ENCODE peak calls at places on chromosomes 11 and 22, in four cellular contexts. M is activated T-cell treated with anti-CD3 and anti-CD28 coated beads for 1 hour, E is astrocyte of the spinal cord, I is heart left ventricle. X is an unnamed sample.

GRCh38 chr22:17576475-17576874 is 13.2 kb downstream of the SLC25A18 start:
- DNase-seq in M (no peak), E (peak; percentile 96), I (no peak), X (peak; percentile 28)

GRCh38 chr11:116731821-116732739 is 40.7 kb downstream of the BUD13 start:
- DNase-seq in M (no peak), E (no peak), I (no peak), X (no peak)

GRCh38 chr11:123434262-123434661 is 4.2 kb downstream of the GRAMD1B start:
- DNase-seq in M (no peak), E (peak; percentile 17), I (no peak), X (no peak)

GRCh38 chr11:2564008-2564530 is 119.3 kb downstream of the KCNQ1 start:
- DNase-seq in M (no peak), E (no peak), I (no peak), X (no peak)

GRCh38 chr22:50705851-50706351 is 32.1 kb upstream of the ACR start:
- DNase-seq in M (no peak), E (no peak), I (peak; percentile 18), X (no peak)

GRCh38 chr22:34620832-34621231 is 445.1 kb upstream of the ISX start:
- DNase-seq in M (no peak), E (no peak), I (no peak), X (no peak)

GRCh38 chr11:114296190-114296978 is at the start of gene NNMT:
- DNase-seq in M (no peak), E (peak; percentile 99), I (peak; percentile 69), X (peak; percentile 99)

GRCh38 chr11:7687386-7687785 is 14.1 kb upstream of the CYB5R2 start:
- DNase-seq in M (no peak), E (no peak), I (no peak), X (no peak)

GRCh38 chr11:20474951-20475517 is 87.5 kb downstream of the PRMT3 start:
- DNase-seq in M (no peak), E (no peak), I (no peak), X (no peak)

GRCh38 chr22:42066133-42066761 is 4.4 kb downstream of the NAGA start:
- DNase-seq in M (no peak), E (no peak), I (no peak), X (no peak)

GRCh38 chr11:64181506-64182411 is 4.2 kb upstream of the STIP1 start:
- DNase-seq in M (no peak), E (peak; percentile 92), I (peak; percentile 96), X (peak; percentile 96)

GRCh38 chr11:92854952-92855351 is 114.5 kb upstream of the MTNR1B start:
- DNase-seq in M (no peak), E (no peak), I (no peak), X (no peak)

GRCh38 chr11:129639300-129639699 is 176.3 kb upstream of the TMEM45B start:
- DNase-seq in M (no peak), E (peak; percentile 98), I (no peak), X (peak; percentile 97)

GRCh38 chr22:24827305-24827704 is 21.3 kb downstream of the SGSM1 start:
- DNase-seq in M (no peak), E (no peak), I (no peak), X (no peak)

GRCh38 chr11:122661182-122661945 is 5.8 kb downstream of the UBASH3B start:
- DNase-seq in M (no peak), E (no peak), I (no peak), X (peak; percentile 63)

GRCh38 chr22:31279327-31279669 is 13.0 kb downstream of the PIK3IP1 start:
- DNase-seq in M (no peak), E (no peak), I (no peak), X (no peak)

GRCh38 chr22:17862646-17863181 is 88.4 kb upstream of the BID start:
- DNase-seq in M (no peak), E (peak; percentile 54), I (no peak), X (no peak)

GRCh38 chr11:2549491-2549875 is 104.7 kb downstream of the KCNQ1 start:
- DNase-seq in M (no peak), E (no peak), I (no peak), X (no peak)

GRCh38 chr11:134830312-134830711 is 418.3 kb upstream of the B3GAT1 start:
- DNase-seq in M (no peak), E (no peak), I (no peak), X (no peak)

GRCh38 chr11:76236092-76237026 is 30.1 kb upstream of the WNT11 start:
- DNase-seq in M (no peak), E (no peak), I (peak; percentile 77), X (peak; percentile 71)

GRCh38 chr11:125201525-125202121 is 37.1 kb downstream of the PKNOX2 start:
- DNase-seq in M (no peak), E (no peak), I (no peak), X (no peak)

GRCh38 chr11:29263971-29264682 is 752.7 kb downstream of the KCNA4 start:
- DNase-seq in M (no peak), E (peak; percentile 21), I (no peak), X (no peak)

GRCh38 chr22:19713650-19714319 is 518 bp upstream of the SEPTIN5 start:
- DNase-seq in M (no peak), E (no peak), I (no peak), X (no peak)

GRCh38 chr22:47134222-47134621 is 371.8 kb downstream of the TBC1D22A start:
- DNase-seq in M (no peak), E (no peak), I (no peak), X (no peak)

X was measured in mesenchymal stem cell.